ENCODE peak calls at places on chromosomes 4 and X, in six cellular contexts. Q is AG10803, P is fibroblast of pulmonary artery, X is ascending aorta, W is endothelial cell of umbilical vein, F is upper lobe of right lung. V is an unnamed sample.

GRCh38 chr4:142085631-142086292 is 449.4 kb downstream of the IL15 start:
- DNase-seq in X (no peak), W (no peak), F (no peak), Q (no peak), P (no peak), V (no peak)

GRCh38 chr4:107937040-107937439 is 5.7 kb downstream of the CYP2U1 start:
- DNase-seq in X (no peak), Q (no peak), W (no peak), F (no peak), P (no peak), V (no peak)

GRCh38 chr4:138107023-138107422 is 135.1 kb downstream of the SLC7A11 start:
- DNase-seq in W (no peak), F (no peak), Q (no peak), X (no peak), P (no peak), V (no peak)

GRCh38 chr4:96407651-96408342 is 567.9 kb downstream of the PDHA2 start:
- DNase-seq in X (no peak), F (no peak), P (peak), Q (no peak), W (no peak), V (no peak)

GRCh38 chrX:52979993-52980392 is 21.7 kb upstream of the FAM156A start:
- DNase-seq in F (no peak), X (no peak), W (no peak), P (peak), Q (peak), V (no peak)

GRCh38 chrX:71533850-71534515 is 1.1 kb downstream of the OGT start:
- DNase-seq in Q (peak), W (peak), P (peak), F (peak), X (no peak), V (peak)

GRCh38 chrX:125004799-125005198 is 314.9 kb upstream of the TEX13C start:
- DNase-seq in X (no peak), F (no peak), Q (no peak), P (no peak), W (no peak), V (no peak)

GRCh38 chrX:24023972-24024664 is 2.9 kb downstream of the KLHL15 start:
- DNase-seq in P (peak), Q (no peak), W (peak), F (no peak), X (no peak), V (peak)

GRCh38 chr4:6688879-6689505 is 4.7 kb upstream of the S100P start:
- DNase-seq in F (no peak), Q (peak), X (no peak), W (peak), P (peak), V (peak)

GRCh38 chr4:56129431-56129861 is 180.7 kb downstream of the CEP135 start:
- DNase-seq in Q (no peak), X (no peak), P (peak), F (peak), W (no peak), V (no peak)

GRCh38 chrX:11704725-11705495 is 39.2 kb upstream of the ARHGAP6 start:
- DNase-seq in W (no peak), X (no peak), Q (peak), F (no peak), P (peak), V (peak)

GRCh38 chrX:9189286-9189685 is 155.4 kb upstream of the FAM9B start:
- DNase-seq in P (no peak), F (no peak), X (no peak), W (no peak), Q (no peak), V (no peak)

GRCh38 chr4:48906283-48907173 is at the start of gene OCIAD2:
- DNase-seq in P (peak), Q (peak), F (peak), W (peak), X (peak), V (no peak)

GRCh38 chrX:10174051-10174450 is 17.3 kb downstream of the CLCN4 start:
- DNase-seq in W (no peak), X (no peak), P (no peak), F (no peak), Q (no peak), V (no peak)

GRCh38 chr4:152680988-152681731 is 1.4 kb upstream of the TMEM154 start:
- DNase-seq in Q (peak), F (no peak), P (peak), W (peak), X (no peak), V (peak)

GRCh38 chrX:32804034-32804433 is 407.3 kb downstream of the DMD start:
- DNase-seq in F (no peak), X (no peak), P (no peak), W (no peak), Q (no peak), V (no peak)

GRCh38 chrX:46554942-46555341 is 9.7 kb upstream of the ZNF674 start:
- DNase-seq in W (peak), P (peak), Q (peak), X (no peak), F (no peak), V (peak)

GRCh38 chr4:181647396-181648107 is 595.6 kb upstream of the TENM3 start:
- DNase-seq in Q (peak), X (no peak), P (peak), W (no peak), F (no peak), V (peak)

GRCh38 chrX:3263681-3264126 is 82.7 kb downstream of the MXRA5 start:
- DNase-seq in P (no peak), X (no peak), F (no peak), Q (peak), W (peak), V (peak)

GRCh38 chr4:152243890-152244595 is 291.8 kb downstream of the FBXW7 start:
- DNase-seq in P (peak), Q (peak), F (no peak), X (peak), W (peak), V (peak)

GRCh38 chr4:87580057-87580456 is 28.3 kb upstream of the DSPP start:
- DNase-seq in Q (no peak), F (no peak), X (no peak), W (no peak), P (no peak), V (no peak)

GRCh38 chrX:137031517-137032377 is 2.0 kb downstream of the GPR101 start:
- DNase-seq in X (no peak), Q (peak), W (peak), P (peak), F (no peak), V (peak)

GRCh38 chr4:26021417-26022345 is 107.7 kb downstream of the SMIM20 start:
- DNase-seq in P (peak), F (no peak), W (no peak), X (no peak), Q (peak), V (peak)

GRCh38 chr4:135605096-135605495 is 1403.5 kb upstream of the PABPC4L start:
- DNase-seq in Q (no peak), F (no peak), X (no peak), W (no peak), P (no peak), V (no peak)

GRCh38 chr4:185550933-185551332 is 15.6 kb upstream of the PDLIM3 start:
- DNase-seq in W (no peak), P (no peak), Q (no peak), X (no peak), F (no peak), V (no peak)

GRCh38 chr4:46931981-46932380 is 22.9 kb upstream of the COX7B2 start:
- DNase-seq in F (no peak), X (no peak), Q (no peak), W (peak), P (peak), V (peak)

GRCh38 chr4:74117024-74117534 is 18.1 kb upstream of the CXCL2 start:
- DNase-seq in F (peak), P (peak), X (peak), Q (peak), W (peak), V (peak)

GRCh38 chr4:87032884-87033533 is 98.2 kb downstream of the AFF1 start:
- DNase-seq in Q (peak), X (no peak), P (peak), F (no peak), W (peak), V (peak)

GRCh38 chr4:119873794-119874325 is 192.8 kb downstream of the MAD2L1 start:
- DNase-seq in Q (no peak), F (no peak), X (no peak), P (no peak), W (no peak), V (no peak)

GRCh38 chr4:111228874-111229273 is 606.0 kb upstream of the PITX2 start:
- DNase-seq in Q (peak), W (peak), X (no peak), P (no peak), F (no peak), V (peak)

GRCh38 chr4:24763631-24764302 is 31.6 kb upstream of the SOD3 start:
- DNase-seq in X (no peak), F (no peak), W (no peak), P (peak), Q (peak), V (peak)

GRCh38 chr4:7668826-7669225 is 234.1 kb upstream of the PSAPL1 start:
- DNase-seq in X (no peak), P (no peak), Q (no peak), W (no peak), F (no peak), V (no peak)

GRCh38 chr4:108484187-108484586 is 136.2 kb upstream of the RPL34 start:
- DNase-seq in X (no peak), Q (no peak), P (no peak), W (no peak), F (no peak), V (no peak)

GRCh38 chrX:39888730-39889129 is 209.0 kb downstream of the BCOR start:
- DNase-seq in X (no peak), Q (no peak), F (no peak), P (no peak), W (no peak), V (no peak)

GRCh38 chr4:177728361-177729152 is 286.3 kb upstream of the AGA start:
- DNase-seq in W (no peak), P (no peak), F (no peak), Q (no peak), X (no peak), V (no peak)

GRCh38 chr4:180913750-180914149 is 1329.5 kb upstream of the TENM3 start:
- DNase-seq in P (peak), W (no peak), X (no peak), Q (peak), F (no peak), V (peak)

GRCh38 chr4:148289740-148290139 is 152.5 kb downstream of the NR3C2 start:
- DNase-seq in X (no peak), Q (no peak), F (no peak), W (peak), P (no peak), V (no peak)
- H3K4me3 ChIP-seq in X (no peak), Q (no peak), F (no peak), W (no peak), P (no peak), V (no peak)

DNA sequence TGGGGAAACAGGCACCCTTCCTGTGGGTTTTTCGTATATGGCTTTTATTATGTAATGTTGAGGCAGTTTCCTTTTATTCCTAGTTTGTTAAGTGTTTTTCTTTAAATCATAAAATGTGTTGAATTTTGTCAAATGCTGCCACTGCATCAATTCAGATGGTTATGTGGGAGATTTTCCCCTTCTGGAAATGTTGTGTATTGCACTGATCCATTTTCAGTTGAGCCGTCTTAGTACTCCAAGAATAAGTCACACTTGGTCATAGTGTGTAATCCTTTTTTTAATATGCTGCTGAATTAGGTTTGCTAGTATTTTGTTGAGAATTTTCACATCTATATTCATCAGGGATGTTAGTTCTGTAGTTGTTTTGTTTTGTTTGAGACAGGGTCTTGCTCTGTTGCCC is 9.5 kb upstream of the CTBP1 start:
- DNase-seq in Q (no peak), P (no peak), F (no peak), X (no peak), W (no peak), V (no peak)
- TF ChIP-seq CTCF in Q (peak), P (no peak), F (no peak), X (no peak), W (no peak), V (no peak)

DNA sequence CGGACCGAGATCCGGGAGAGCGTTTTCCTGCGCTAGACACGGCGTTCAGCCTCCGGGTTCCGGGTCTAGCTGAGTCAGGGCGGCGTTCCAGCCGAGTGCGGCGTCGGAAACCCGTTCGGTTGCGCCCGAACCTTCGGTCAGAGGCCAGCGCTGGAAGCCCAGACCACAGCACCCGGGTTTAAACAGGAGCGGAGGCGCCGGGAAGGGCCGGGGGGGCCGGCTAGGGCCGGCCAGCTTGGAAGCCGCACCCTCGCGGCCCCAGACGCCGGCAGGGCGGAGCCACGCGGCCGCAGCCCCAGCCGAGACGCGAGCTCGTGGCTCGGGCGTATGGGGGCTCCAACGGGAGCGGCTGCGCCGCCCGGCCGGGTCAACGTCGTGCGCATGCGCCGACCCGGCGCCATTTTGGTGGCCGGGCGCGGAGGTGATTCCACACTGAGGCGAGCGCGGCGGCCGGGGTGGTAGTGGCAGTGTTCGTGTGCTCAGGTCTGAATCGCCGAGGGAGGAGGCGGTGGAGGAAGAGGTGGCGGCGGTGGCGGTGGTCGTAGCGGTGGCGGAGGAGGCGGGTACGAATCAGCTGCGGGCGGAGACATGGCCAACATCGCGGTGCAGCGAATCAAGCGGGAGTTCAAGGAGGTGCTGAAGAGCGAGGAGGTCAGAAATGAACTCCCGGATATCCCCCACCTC is at the start of gene UBE2K:
- DNase-seq in P (peak), F (peak), X (peak), W (peak), Q (peak), V (peak)
- H3K4me3 ChIP-seq in P (peak), F (peak), X (peak), W (peak), Q (peak), V (peak)

GRCh38 chr4:123396294-123397275 is at the start of gene SPRY1:
- DNase-seq in P (peak), F (peak), Q (peak), W (peak), X (peak), V (peak)

GRCh38 chr4:123398151-123398802 is 1.7 kb downstream of the SPRY1 start:
- DNase-seq in Q (peak), X (no peak), W (peak), F (peak), P (peak), V (peak)

GRCh38 chr4:123399638-123400358 is 3.2 kb downstream of the SPRY1 start:
- DNase-seq in Q (peak), P (peak), W (peak), X (no peak), F (no peak), V (peak)

GRCh38 chr4:123397276-123398150 is 918 bp downstream of the SPRY1 start:
- DNase-seq in F (peak), P (peak), Q (peak), X (no peak), W (peak), V (peak)

GRCh38 chr4:123398803-123399637 is 2.4 kb downstream of the SPRY1 start:
- DNase-seq in P (peak), X (no peak), Q (peak), F (peak), W (peak), V (peak)
- TF ChIP-seq CTCF in P (peak), X (peak), Q (peak), F (peak), W (no peak), V (peak)

GRCh38 chr4:174217273-174218126 is 66.0 kb downstream of the FBXO8 start:
- DNase-seq in X (no peak), F (no peak), P (peak), W (no peak), Q (peak), V (peak)
- H3K4me3 ChIP-seq in X (peak), F (peak), P (peak), W (no peak), Q (peak), V (peak)

GRCh38 chr4:80071643-80072606 is 1.1 kb downstream of the ANTXR2 start:
- DNase-seq in P (peak), F (peak), X (no peak), W (no peak), Q (peak), V (no peak)
- TF ChIP-seq CTCF in P (no peak), F (no peak), X (no peak), W (no peak), Q (no peak), V (no peak)

V was measured in fibroblast of mammary gland.